ENCODE peak calls at places on chromosome 12, in seven cellular contexts. U, W, D, Y, I, G and N are unnamed samples.

GRCh38 chr12:69991683-69992297 is 166.8 kb downstream of the MYRFL start:
- DNase-seq in U (no peak), W (no peak), D (no peak), Y (no peak), I (no peak), G (no peak), N (no peak)

GRCh38 chr12:76236640-76237039 is 111.6 kb downstream of the BBS10 start:
- DNase-seq in U (no peak), W (no peak), D (no peak), Y (peak), I (no peak), G (no peak), N (no peak)

GRCh38 chr12:31250179-31250578 is 75.8 kb downstream of the SINHCAF start:
- DNase-seq in U (no peak), W (no peak), D (no peak), Y (no peak), I (no peak), G (no peak), N (no peak)

GRCh38 chr12:3732901-3733300 is 20.0 kb downstream of the CRACR2A start:
- DNase-seq in U (no peak), W (no peak), D (peak), Y (no peak), I (no peak), G (no peak), N (no peak)

GRCh38 chr12:50057000-50057841 is at the start of gene ASIC1:
- DNase-seq in U (peak), W (peak), D (peak), Y (no peak), I (peak), G (peak), N (no peak)

GRCh38 chr12:128021561-128021960 is 245.4 kb upstream of the TMEM132C start:
- DNase-seq in U (no peak), W (no peak), D (no peak), Y (no peak), I (no peak), G (no peak), N (no peak)

GRCh38 chr12:93737457-93738198 is 60.5 kb downstream of the CRADD start:
- DNase-seq in U (no peak), W (no peak), D (no peak), Y (no peak), I (no peak), G (no peak), N (no peak)

GRCh38 chr12:31578632-31579031 is 12.3 kb downstream of the DENND5B start:
- DNase-seq in U (no peak), W (no peak), D (no peak), Y (no peak), I (peak), G (no peak), N (no peak)

GRCh38 chr12:88299567-88300101 is 157.5 kb downstream of the TMTC3 start:
- DNase-seq in U (peak), W (no peak), D (no peak), Y (no peak), I (peak), G (no peak), N (no peak)

GRCh38 chr12:87323369-87323768 is 705.8 kb downstream of the C12orf50 start:
- DNase-seq in U (no peak), W (no peak), D (no peak), Y (no peak), I (peak), G (no peak), N (no peak)

GRCh38 chr12:131735863-131736806 is 25.2 kb downstream of the SFSWAP start:
- DNase-seq in U (no peak), W (peak), D (no peak), Y (no peak), I (no peak), G (no peak), N (no peak)

GRCh38 chr12:116939734-116940133 is 29.0 kb downstream of the FBXW8 start:
- DNase-seq in U (no peak), W (no peak), D (no peak), Y (no peak), I (no peak), G (peak), N (no peak)

GRCh38 chr12:124397807-124398577 is 103.1 kb downstream of the RFLNA start:
- DNase-seq in U (no peak), W (no peak), D (peak), Y (no peak), I (peak), G (peak), N (no peak)

GRCh38 chr12:3284411-3284810 is 206.6 kb upstream of the PRMT8 start:
- DNase-seq in U (no peak), W (no peak), D (no peak), Y (no peak), I (no peak), G (no peak), N (no peak)

GRCh38 chr12:6775775-6776174 is 3.5 kb downstream of the LAG3 start:
- DNase-seq in U (no peak), W (no peak), D (no peak), Y (peak), I (no peak), G (no peak), N (no peak)

GRCh38 chr12:53267309-53268008 is 640 bp upstream of the ESPL1 start:
- DNase-seq in U (no peak), W (no peak), D (no peak), Y (no peak), I (no peak), G (no peak), N (no peak)

GRCh38 chr12:130249376-130249775 is 87.1 kb downstream of the FZD10 start:
- DNase-seq in U (no peak), W (peak), D (no peak), Y (no peak), I (no peak), G (no peak), N (no peak)

GRCh38 chr12:71748081-71748850 is 6.4 kb upstream of the RAB21 start:
- DNase-seq in U (no peak), W (no peak), D (no peak), Y (no peak), I (no peak), G (no peak), N (no peak)

GRCh38 chr12:107088912-107089311 is 4.4 kb downstream of the CRY1 start:
- DNase-seq in U (no peak), W (no peak), D (no peak), Y (no peak), I (no peak), G (no peak), N (no peak)

GRCh38 chr12:31868980-31869379 is 90.2 kb upstream of the RESF1 start:
- DNase-seq in U (no peak), W (no peak), D (no peak), Y (no peak), I (peak), G (peak), N (no peak)

GRCh38 chr12:32486158-32486557 is 86.8 kb downstream of the FGD4 start:
- DNase-seq in U (no peak), W (no peak), D (no peak), Y (no peak), I (no peak), G (no peak), N (no peak)

GRCh38 chr12:113425960-113426453 is 3.8 kb downstream of the SDSL start:
- DNase-seq in U (no peak), W (peak), D (no peak), Y (no peak), I (no peak), G (no peak), N (no peak)

GRCh38 chr12:78418919-78419318 is 445.7 kb upstream of the SYT1 start:
- DNase-seq in U (no peak), W (no peak), D (no peak), Y (no peak), I (no peak), G (no peak), N (no peak)

GRCh38 chr12:129109174-129110001 is 256.1 kb downstream of the GLT1D1 start:
- DNase-seq in U (no peak), W (no peak), D (no peak), Y (no peak), I (no peak), G (no peak), N (no peak)

GRCh38 chr12:102343361-102344121 is 136.8 kb downstream of the IGF1 start:
- DNase-seq in U (no peak), W (no peak), D (no peak), Y (peak), I (no peak), G (no peak), N (no peak)

GRCh38 chr12:94659531-94659930 is 9.2 kb upstream of the TMCC3 start:
- DNase-seq in U (no peak), W (no peak), D (no peak), Y (no peak), I (no peak), G (no peak), N (no peak)

GRCh38 chr12:63814146-63814774 is 30.2 kb upstream of the SRGAP1 start:
- DNase-seq in U (no peak), W (no peak), D (no peak), Y (no peak), I (no peak), G (no peak), N (no peak)

GRCh38 chr12:39595923-39596322 is 23.7 kb downstream of the ABCD2 start:
- DNase-seq in U (no peak), W (no peak), D (no peak), Y (no peak), I (peak), G (no peak), N (no peak)

GRCh38 chr12:80325167-80325959 is 118.7 kb upstream of the PTPRQ start:
- DNase-seq in U (no peak), W (no peak), D (no peak), Y (no peak), I (no peak), G (no peak), N (no peak)

GRCh38 chr12:51752490-51752889 is 96.0 kb downstream of the FIGNL2 start:
- DNase-seq in U (no peak), W (no peak), D (no peak), Y (no peak), I (peak), G (peak), N (peak)

GRCh38 chr12:53495903-53496751 is 3.1 kb downstream of the MAP3K12 start:
- DNase-seq in U (no peak), W (peak), D (no peak), Y (peak), I (peak), G (peak), N (peak)

GRCh38 chr12:63816031-63816430 is 28.5 kb upstream of the SRGAP1 start:
- DNase-seq in U (no peak), W (no peak), D (no peak), Y (no peak), I (no peak), G (no peak), N (no peak)

GRCh38 chr12:6430124-6430989 is 14.4 kb upstream of the CD27 start:
- DNase-seq in U (peak), W (no peak), D (peak), Y (peak), I (peak), G (peak), N (peak)

GRCh38 chr12:80168936-80169335 is 69.6 kb downstream of the OTOGL start:
- DNase-seq in U (no peak), W (no peak), D (no peak), Y (no peak), I (no peak), G (no peak), N (no peak)

GRCh38 chr12:1531160-1531653 is 63.2 kb downstream of the FBXL14 start:
- DNase-seq in U (no peak), W (peak), D (peak), Y (no peak), I (no peak), G (no peak), N (no peak)

GRCh38 chr12:63419119-63419518 is 249.2 kb downstream of the DPY19L2 start:
- DNase-seq in U (no peak), W (no peak), D (no peak), Y (no peak), I (no peak), G (no peak), N (no peak)

GRCh38 chr12:89863332-89863938 is 154.8 kb upstream of the ATP2B1 start:
- DNase-seq in U (peak), W (no peak), D (no peak), Y (no peak), I (no peak), G (no peak), N (no peak)
- H3K4me3 ChIP-seq in U (peak), W (no peak), D (no peak), Y (no peak), I (no peak), G (no peak), N (no peak)

GRCh38 chr12:58920956-58921861 is 905 bp upstream of the LRIG3 start:
- DNase-seq in U (no peak), W (no peak), D (no peak), Y (peak), I (no peak), G (no peak), N (no peak)
- H3K4me3 ChIP-seq in U (no peak), W (peak), D (peak), Y (peak), I (no peak), G (peak), N (peak)

DNA sequence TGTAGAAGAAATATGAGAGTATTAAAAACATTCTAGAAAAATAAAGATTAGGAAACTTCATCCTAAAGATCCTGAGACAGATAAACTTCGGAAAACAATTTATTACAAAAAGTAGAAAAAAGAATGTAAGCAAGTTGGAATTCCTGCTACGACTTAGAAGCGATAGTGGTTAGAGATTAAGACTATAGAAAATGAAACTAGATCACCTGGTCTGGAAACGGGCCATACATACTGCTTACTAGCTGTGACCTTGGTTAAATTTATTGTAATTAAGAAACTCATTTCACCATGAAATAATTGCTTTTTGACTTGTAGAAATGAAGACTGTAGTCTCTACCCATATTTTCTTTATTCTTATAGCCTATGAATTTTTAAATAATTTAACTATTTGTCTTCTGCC is 614.1 kb downstream of the SLC16A7 start:
- DNase-seq in U (no peak), W (no peak), D (no peak), Y (no peak), I (no peak), G (no peak), N (no peak)
- H3K4me3 ChIP-seq in U (no peak), W (no peak), D (no peak), Y (no peak), I (no peak), G (no peak), N (no peak)

GRCh38 chr12:8609061-8609570 is 3.5 kb downstream of the AICDA start:
- DNase-seq in U (peak), W (peak), D (no peak), Y (peak), I (peak), G (no peak), N (no peak)
- H3K4me3 ChIP-seq in U (peak), W (no peak), D (no peak), Y (no peak), I (no peak), G (no peak), N (no peak)